ENCODE peak calls at places on chromosomes 11 and 22, in five cellular contexts. One of them, this sample, is unnamed.

GRCh38 chr11:1262172-1263006 is 39.5 kb downstream of the MUC5B start:
- DNase-seq in GM04503: peak
- DNase-seq in activated T-cell treated with anti-CD3 and anti-CD28 coated beads for 1 hour: peak
- DNase-seq in ELR: peak
- DNase-seq in hippocampal formation: peak
- DNase-seq in this sample: peak

GRCh38 chr11:8016396-8016949 is 29.3 kb downstream of the EIF3F start:
- DNase-seq in GM04503: no peak
- DNase-seq in activated T-cell treated with anti-CD3 and anti-CD28 coated beads for 1 hour: no peak
- DNase-seq in ELR: peak
- DNase-seq in hippocampal formation: no peak
- DNase-seq in this sample: peak

GRCh38 chr11:64180871-64181270 is 5.1 kb upstream of the STIP1 start:
- DNase-seq in GM04503: no peak
- DNase-seq in activated T-cell treated with anti-CD3 and anti-CD28 coated beads for 1 hour: no peak
- DNase-seq in ELR: no peak
- DNase-seq in hippocampal formation: no peak
- DNase-seq in this sample: no peak

GRCh38 chr11:15534266-15534665 is 419.5 kb downstream of the INSC start:
- DNase-seq in GM04503: no peak
- DNase-seq in activated T-cell treated with anti-CD3 and anti-CD28 coated beads for 1 hour: no peak
- DNase-seq in ELR: no peak
- DNase-seq in hippocampal formation: no peak
- DNase-seq in this sample: no peak

GRCh38 chr22:37242395-37242918 is 1.6 kb downstream of the RAC2 start:
- DNase-seq in GM04503: no peak
- DNase-seq in activated T-cell treated with anti-CD3 and anti-CD28 coated beads for 1 hour: peak
- DNase-seq in ELR: peak
- DNase-seq in hippocampal formation: peak
- DNase-seq in this sample: peak

GRCh38 chr11:109706940-109707339 is 284.9 kb downstream of the C11orf87 start:
- DNase-seq in GM04503: no peak
- DNase-seq in activated T-cell treated with anti-CD3 and anti-CD28 coated beads for 1 hour: no peak
- DNase-seq in ELR: no peak
- DNase-seq in hippocampal formation: no peak
- DNase-seq in this sample: no peak

GRCh38 chr11:27718853-27719574 is 18.8 kb upstream of the BDNF start:
- DNase-seq in GM04503: no peak
- DNase-seq in activated T-cell treated with anti-CD3 and anti-CD28 coated beads for 1 hour: no peak
- DNase-seq in ELR: peak
- DNase-seq in hippocampal formation: no peak
- DNase-seq in this sample: peak

GRCh38 chr11:110430267-110431211 is 791 bp downstream of the FDX1 start:
- DNase-seq in GM04503: no peak
- DNase-seq in activated T-cell treated with anti-CD3 and anti-CD28 coated beads for 1 hour: peak
- DNase-seq in ELR: peak
- DNase-seq in hippocampal formation: no peak
- DNase-seq in this sample: peak

GRCh38 chr11:131991606-131992005 is 621.2 kb downstream of the NTM start:
- DNase-seq in GM04503: no peak
- DNase-seq in activated T-cell treated with anti-CD3 and anti-CD28 coated beads for 1 hour: no peak
- DNase-seq in ELR: no peak
- DNase-seq in hippocampal formation: no peak
- DNase-seq in this sample: no peak

GRCh38 chr11:114162719-114163123 is 103.2 kb downstream of the ZBTB16 start:
- DNase-seq in GM04503: peak
- DNase-seq in activated T-cell treated with anti-CD3 and anti-CD28 coated beads for 1 hour: no peak
- DNase-seq in ELR: peak
- DNase-seq in hippocampal formation: peak
- DNase-seq in this sample: peak

GRCh38 chr11:30753994-30754393 is 167.8 kb upstream of the MPPED2 start:
- DNase-seq in GM04503: no peak
- DNase-seq in activated T-cell treated with anti-CD3 and anti-CD28 coated beads for 1 hour: no peak
- DNase-seq in ELR: no peak
- DNase-seq in hippocampal formation: no peak
- DNase-seq in this sample: no peak

GRCh38 chr22:49381595-49382450 is 445.9 kb downstream of the BRD1 start:
- DNase-seq in GM04503: no peak
- DNase-seq in activated T-cell treated with anti-CD3 and anti-CD28 coated beads for 1 hour: no peak
- DNase-seq in ELR: no peak
- DNase-seq in hippocampal formation: no peak
- DNase-seq in this sample: peak

GRCh38 chr22:27765706-27766291 is 35.8 kb downstream of the MN1 start:
- DNase-seq in GM04503: no peak
- DNase-seq in activated T-cell treated with anti-CD3 and anti-CD28 coated beads for 1 hour: no peak
- DNase-seq in ELR: no peak
- DNase-seq in hippocampal formation: no peak
- DNase-seq in this sample: no peak

GRCh38 chr22:19875531-19876313 is 21.0 kb upstream of the GNB1L start:
- DNase-seq in GM04503: no peak
- DNase-seq in activated T-cell treated with anti-CD3 and anti-CD28 coated beads for 1 hour: no peak
- DNase-seq in ELR: no peak
- DNase-seq in hippocampal formation: no peak
- DNase-seq in this sample: no peak

GRCh38 chr11:121723261-121723741 is 270.5 kb upstream of the SORL1-AS1 start:
- DNase-seq in GM04503: no peak
- DNase-seq in activated T-cell treated with anti-CD3 and anti-CD28 coated beads for 1 hour: no peak
- DNase-seq in ELR: no peak
- DNase-seq in hippocampal formation: peak
- DNase-seq in this sample: no peak

GRCh38 chr22:36442506-36443197 is 38.8 kb downstream of the TXN2 start:
- DNase-seq in GM04503: no peak
- DNase-seq in activated T-cell treated with anti-CD3 and anti-CD28 coated beads for 1 hour: no peak
- DNase-seq in ELR: no peak
- DNase-seq in hippocampal formation: no peak
- DNase-seq in this sample: peak

GRCh38 chr11:86182976-86183584 is 61.5 kb upstream of the EED start:
- DNase-seq in GM04503: no peak
- DNase-seq in activated T-cell treated with anti-CD3 and anti-CD28 coated beads for 1 hour: no peak
- DNase-seq in ELR: peak
- DNase-seq in hippocampal formation: no peak
- DNase-seq in this sample: no peak

GRCh38 chr11:120331301-120331966 is 4.8 kb upstream of the ARHGEF12 start:
- DNase-seq in GM04503: peak
- DNase-seq in activated T-cell treated with anti-CD3 and anti-CD28 coated beads for 1 hour: no peak
- DNase-seq in ELR: peak
- DNase-seq in hippocampal formation: no peak
- DNase-seq in this sample: no peak

GRCh38 chr11:71402878-71403277 is 45.3 kb downstream of the DHCR7 start:
- DNase-seq in GM04503: no peak
- DNase-seq in activated T-cell treated with anti-CD3 and anti-CD28 coated beads for 1 hour: no peak
- DNase-seq in ELR: no peak
- DNase-seq in hippocampal formation: no peak
- DNase-seq in this sample: no peak

GRCh38 chr11:102886999-102887398 is 12.2 kb upstream of the MMP12 start:
- DNase-seq in GM04503: no peak
- DNase-seq in activated T-cell treated with anti-CD3 and anti-CD28 coated beads for 1 hour: no peak
- DNase-seq in ELR: no peak
- DNase-seq in hippocampal formation: no peak
- DNase-seq in this sample: no peak

GRCh38 chr11:69239320-69240040 is 54.5 kb upstream of the MYEOV start:
- DNase-seq in GM04503: no peak
- DNase-seq in activated T-cell treated with anti-CD3 and anti-CD28 coated beads for 1 hour: no peak
- DNase-seq in ELR: no peak
- DNase-seq in hippocampal formation: no peak
- DNase-seq in this sample: peak

GRCh38 chr11:93396356-93396755 is 65.8 kb downstream of the DEUP1 start:
- DNase-seq in GM04503: peak
- DNase-seq in activated T-cell treated with anti-CD3 and anti-CD28 coated beads for 1 hour: no peak
- DNase-seq in ELR: no peak
- DNase-seq in hippocampal formation: no peak
- DNase-seq in this sample: peak

GRCh38 chr11:128026596-128026995 is 560.8 kb downstream of the ETS1 start:
- DNase-seq in GM04503: peak
- DNase-seq in activated T-cell treated with anti-CD3 and anti-CD28 coated beads for 1 hour: no peak
- DNase-seq in ELR: peak
- DNase-seq in hippocampal formation: no peak
- DNase-seq in this sample: peak

GRCh38 chr11:34516247-34517040 is 2.9 kb upstream of the ELF5 start:
- DNase-seq in GM04503: no peak
- DNase-seq in activated T-cell treated with anti-CD3 and anti-CD28 coated beads for 1 hour: no peak
- DNase-seq in ELR: no peak
- DNase-seq in hippocampal formation: no peak
- DNase-seq in this sample: no peak

GRCh38 chr22:21972293-21972779 is 10.3 kb downstream of the TOP3B start:
- DNase-seq in GM04503: no peak
- DNase-seq in activated T-cell treated with anti-CD3 and anti-CD28 coated beads for 1 hour: peak
- DNase-seq in ELR: peak
- DNase-seq in hippocampal formation: no peak
- DNase-seq in this sample: no peak

GRCh38 chr11:47171856-47172255 is 4.8 kb downstream of the ARFGAP2 start:
- DNase-seq in GM04503: no peak
- DNase-seq in activated T-cell treated with anti-CD3 and anti-CD28 coated beads for 1 hour: no peak
- DNase-seq in ELR: no peak
- DNase-seq in hippocampal formation: no peak
- DNase-seq in this sample: no peak

GRCh38 chr11:77151804-77152513 is 23.9 kb downstream of the MYO7A start:
- DNase-seq in GM04503: no peak
- DNase-seq in activated T-cell treated with anti-CD3 and anti-CD28 coated beads for 1 hour: peak
- DNase-seq in ELR: no peak
- DNase-seq in hippocampal formation: no peak
- DNase-seq in this sample: no peak

GRCh38 chr11:43508511-43508918 is 149.8 kb downstream of the TTC17 start:
- DNase-seq in GM04503: peak
- DNase-seq in activated T-cell treated with anti-CD3 and anti-CD28 coated beads for 1 hour: no peak
- DNase-seq in ELR: peak
- DNase-seq in hippocampal formation: no peak
- DNase-seq in this sample: peak

GRCh38 chr11:69173326-69173725 is 17.6 kb downstream of the SMIM38 start:
- DNase-seq in GM04503: no peak
- DNase-seq in activated T-cell treated with anti-CD3 and anti-CD28 coated beads for 1 hour: no peak
- DNase-seq in ELR: no peak
- DNase-seq in hippocampal formation: no peak
- DNase-seq in this sample: no peak

GRCh38 chr22:47199261-47199948 is 437.0 kb downstream of the TBC1D22A start:
- DNase-seq in GM04503: no peak
- DNase-seq in activated T-cell treated with anti-CD3 and anti-CD28 coated beads for 1 hour: no peak
- DNase-seq in ELR: no peak
- DNase-seq in hippocampal formation: no peak
- DNase-seq in this sample: no peak

GRCh38 chr11:95451682-95452081 is 220.7 kb upstream of the SESN3 start:
- DNase-seq in GM04503: no peak
- DNase-seq in activated T-cell treated with anti-CD3 and anti-CD28 coated beads for 1 hour: no peak
- DNase-seq in ELR: peak
- DNase-seq in hippocampal formation: no peak
- DNase-seq in this sample: no peak

GRCh38 chr22:37244114-37244921 is at the start of gene RAC2:
- DNase-seq in GM04503: no peak
- DNase-seq in activated T-cell treated with anti-CD3 and anti-CD28 coated beads for 1 hour: peak
- DNase-seq in ELR: peak
- DNase-seq in hippocampal formation: peak
- DNase-seq in this sample: peak

GRCh38 chr11:77374611-77375031 is 73.1 kb upstream of the GDPD4 start:
- DNase-seq in GM04503: no peak
- DNase-seq in activated T-cell treated with anti-CD3 and anti-CD28 coated beads for 1 hour: no peak
- DNase-seq in ELR: peak
- DNase-seq in hippocampal formation: no peak
- DNase-seq in this sample: no peak

GRCh38 chr22:34015642-34016041 is 95.4 kb upstream of the LARGE1 start:
- DNase-seq in GM04503: no peak
- DNase-seq in activated T-cell treated with anti-CD3 and anti-CD28 coated beads for 1 hour: no peak
- DNase-seq in ELR: no peak
- DNase-seq in hippocampal formation: no peak
- DNase-seq in this sample: no peak

GRCh38 chr22:17086301-17086700 is 1.5 kb downstream of the IL17RA start:
- DNase-seq in GM04503: no peak
- DNase-seq in activated T-cell treated with anti-CD3 and anti-CD28 coated beads for 1 hour: no peak
- DNase-seq in ELR: no peak
- DNase-seq in hippocampal formation: no peak
- DNase-seq in this sample: no peak

GRCh38 chr11:125201525-125202121 is 37.1 kb downstream of the PKNOX2 start:
- DNase-seq in GM04503: no peak
- DNase-seq in activated T-cell treated with anti-CD3 and anti-CD28 coated beads for 1 hour: no peak
- DNase-seq in ELR: no peak
- DNase-seq in hippocampal formation: no peak
- DNase-seq in this sample: no peak

GRCh38 chr11:2488004-2488403 is 43.2 kb downstream of the KCNQ1 start:
- DNase-seq in GM04503: no peak
- DNase-seq in activated T-cell treated with anti-CD3 and anti-CD28 coated beads for 1 hour: no peak
- DNase-seq in ELR: no peak
- DNase-seq in hippocampal formation: no peak
- DNase-seq in this sample: no peak

GRCh38 chr11:33828604-33829429 is 54.5 kb upstream of the FBXO3 start:
- DNase-seq in GM04503: no peak
- DNase-seq in activated T-cell treated with anti-CD3 and anti-CD28 coated beads for 1 hour: no peak
- DNase-seq in ELR: no peak
- DNase-seq in hippocampal formation: no peak
- DNase-seq in this sample: no peak